ENCODE peak calls at places on chromosome 9, in nine cellular contexts. R is Right ventricle myocardium superior, E is fibroblast of gingiva, T is ACHN, D is AG10803, X is AG04449, B is heart left ventricle, J is RPMI8226, Y is NCI-H1694 treated with DMSO at 0.1 percent for 48 hours. L is an unnamed sample.

GRCh38 chr9:95133351-95133724 is 184.2 kb downstream of the FANCC start:
- DNase-seq in R (no peak), E (no peak), T (no peak), D (no peak), X (no peak), B (no peak), J (no peak), Y (no peak), L (no peak)

GRCh38 chr9:33125441-33125840 is 41.7 kb downstream of the B4GALT1 start:
- DNase-seq in R (no peak), E (no peak), T (no peak), D (no peak), X (no peak), B (no peak), J (no peak), Y (no peak), L (no peak)

GRCh38 chr9:4486176-4486575 is 4.1 kb upstream of the SLC1A1 start:
- DNase-seq in R (no peak), E (no peak), T (no peak), D (no peak), X (no peak), B (no peak), J (no peak), Y (no peak), L (no peak)

GRCh38 chr9:74577956-74578355 is 80.8 kb downstream of the RORB start:
- DNase-seq in R (no peak), E (peak; percentile 14), T (peak; percentile 24), D (peak; percentile 3), X (no peak), B (no peak), J (no peak), Y (no peak), L (no peak)

GRCh38 chr9:115691097-115691496 is 462.5 kb upstream of the PAPPA start:
- DNase-seq in R (no peak), E (peak; percentile 92), T (peak; percentile 14), D (peak; percentile 99), X (peak; percentile 98), B (no peak), J (no peak), Y (no peak), L (no peak)

GRCh38 chr9:114604974-114605373 is 6.1 kb upstream of the TMEM268 start:
- DNase-seq in R (no peak), E (no peak), T (no peak), D (no peak), X (no peak), B (no peak), J (no peak), Y (no peak), L (no peak)

GRCh38 chr9:36138901-36139300 is 2.4 kb downstream of the GLIPR2 start:
- DNase-seq in R (no peak), E (no peak), T (no peak), D (no peak), X (no peak), B (no peak), J (no peak), Y (no peak), L (no peak)

GRCh38 chr9:1453636-1454035 is 403.5 kb downstream of the DMRT2 start:
- DNase-seq in R (no peak), E (no peak), T (no peak), D (no peak), X (no peak), B (no peak), J (no peak), Y (no peak), L (no peak)

GRCh38 chr9:93949694-93950449 is 5.3 kb downstream of the BARX1 start:
- DNase-seq in R (no peak), E (peak; percentile 77), T (no peak), D (no peak), X (no peak), B (peak; percentile 8), J (no peak), Y (no peak), L (no peak)

GRCh38 chr9:76926846-76927245 is 20.9 kb upstream of the PRUNE2 start:
- DNase-seq in R (no peak), E (no peak), T (no peak), D (no peak), X (no peak), B (no peak), J (no peak), Y (no peak), L (no peak)